ENCODE peak calls at places on chromosome 9, in nine cellular contexts. One of them, this sample, is unnamed.

GRCh38 chr9:115328228-115328627 is 210.3 kb upstream of the TNC start:
- DNase-seq in psoas muscle: peak; percentile 33
- DNase-seq in MCF 10A: no peak
- DNase-seq in MM.1S: no peak
- DNase-seq in endothelial cell: no peak
- DNase-seq in A673: peak; percentile 21
- DNase-seq in endodermal cell: no peak
- DNase-seq in GM13977: no peak
- DNase-seq in uterus: peak; percentile 47
- DNase-seq in this sample: peak; percentile 12

GRCh38 chr9:86250123-86250522 is 9.3 kb downstream of the C9orf153 start:
- DNase-seq in psoas muscle: no peak
- DNase-seq in MCF 10A: no peak
- DNase-seq in MM.1S: no peak
- DNase-seq in endothelial cell: no peak
- DNase-seq in A673: no peak
- DNase-seq in endodermal cell: no peak
- DNase-seq in GM13977: no peak
- DNase-seq in uterus: no peak
- DNase-seq in this sample: no peak

GRCh38 chr9:72983056-72983455 is 30.2 kb upstream of the ALDH1A1 start:
- DNase-seq in psoas muscle: no peak
- DNase-seq in MCF 10A: no peak
- DNase-seq in MM.1S: no peak
- DNase-seq in endothelial cell: no peak
- DNase-seq in A673: no peak
- DNase-seq in endodermal cell: no peak
- DNase-seq in GM13977: no peak
- DNase-seq in uterus: no peak
- DNase-seq in this sample: no peak

GRCh38 chr9:88458716-88459115 is 70.5 kb downstream of the SPIN1 start:
- DNase-seq in psoas muscle: no peak
- DNase-seq in MCF 10A: no peak
- DNase-seq in MM.1S: no peak
- DNase-seq in endothelial cell: no peak
- DNase-seq in A673: no peak
- DNase-seq in endodermal cell: no peak
- DNase-seq in GM13977: no peak
- DNase-seq in uterus: no peak
- DNase-seq in this sample: peak; percentile 30

GRCh38 chr9:98075332-98075805 is 18.8 kb downstream of the NANS start:
- DNase-seq in psoas muscle: no peak
- DNase-seq in MCF 10A: peak; percentile 68
- DNase-seq in MM.1S: no peak
- DNase-seq in endothelial cell: no peak
- DNase-seq in A673: peak; percentile 63
- DNase-seq in endodermal cell: no peak
- DNase-seq in GM13977: no peak
- DNase-seq in uterus: no peak
- DNase-seq in this sample: peak; percentile 57

GRCh38 chr9:124000161-124000783 is 11.3 kb upstream of the LHX2 start:
- DNase-seq in psoas muscle: no peak
- DNase-seq in MCF 10A: no peak
- DNase-seq in MM.1S: no peak
- DNase-seq in endothelial cell: no peak
- DNase-seq in A673: no peak
- DNase-seq in endodermal cell: peak; percentile 65
- DNase-seq in GM13977: no peak
- DNase-seq in uterus: no peak
- DNase-seq in this sample: no peak

GRCh38 chr9:112487799-112488345 is 1.2 kb downstream of the KIAA1958 start:
- DNase-seq in psoas muscle: no peak
- DNase-seq in MCF 10A: peak; percentile 24
- DNase-seq in MM.1S: no peak
- DNase-seq in endothelial cell: no peak
- DNase-seq in A673: peak; percentile 27
- DNase-seq in endodermal cell: no peak
- DNase-seq in GM13977: no peak
- DNase-seq in uterus: no peak
- DNase-seq in this sample: no peak

GRCh38 chr9:31355965-31356364 is 1028.5 kb upstream of the ACO1 start:
- DNase-seq in psoas muscle: no peak
- DNase-seq in MCF 10A: no peak
- DNase-seq in MM.1S: no peak
- DNase-seq in endothelial cell: no peak
- DNase-seq in A673: no peak
- DNase-seq in endodermal cell: no peak
- DNase-seq in GM13977: no peak
- DNase-seq in uterus: no peak
- DNase-seq in this sample: no peak

GRCh38 chr9:83238871-83239624 is 176.1 kb upstream of the RASEF start:
- DNase-seq in psoas muscle: no peak
- DNase-seq in MCF 10A: peak; percentile 73
- DNase-seq in MM.1S: no peak
- DNase-seq in endothelial cell: no peak
- DNase-seq in A673: peak; percentile 48
- DNase-seq in endodermal cell: no peak
- DNase-seq in GM13977: no peak
- DNase-seq in uterus: no peak
- DNase-seq in this sample: no peak

GRCh38 chr9:35518212-35518917 is 28.5 kb downstream of the RUSC2 start:
- DNase-seq in psoas muscle: peak; percentile 37
- DNase-seq in MCF 10A: peak; percentile 64
- DNase-seq in MM.1S: no peak
- DNase-seq in endothelial cell: peak; percentile 33
- DNase-seq in A673: no peak
- DNase-seq in endodermal cell: peak; percentile 88
- DNase-seq in GM13977: no peak
- DNase-seq in uterus: no peak
- DNase-seq in this sample: no peak

GRCh38 chr9:33375238-33375840 is 27.0 kb downstream of the AQP7 start:
- DNase-seq in psoas muscle: no peak
- DNase-seq in MCF 10A: no peak
- DNase-seq in MM.1S: no peak
- DNase-seq in endothelial cell: no peak
- DNase-seq in A673: no peak
- DNase-seq in endodermal cell: peak; percentile 77
- DNase-seq in GM13977: no peak
- DNase-seq in uterus: no peak
- DNase-seq in this sample: no peak

GRCh38 chr9:124122813-124123462 is 111.4 kb downstream of the LHX2 start:
- DNase-seq in psoas muscle: no peak
- DNase-seq in MCF 10A: no peak
- DNase-seq in MM.1S: no peak
- DNase-seq in endothelial cell: no peak
- DNase-seq in A673: no peak
- DNase-seq in endodermal cell: no peak
- DNase-seq in GM13977: no peak
- DNase-seq in uterus: no peak
- DNase-seq in this sample: peak; percentile 22

GRCh38 chr9:4850611-4851010 is 57.9 kb downstream of the RCL1 start:
- DNase-seq in psoas muscle: no peak
- DNase-seq in MCF 10A: no peak
- DNase-seq in MM.1S: no peak
- DNase-seq in endothelial cell: no peak
- DNase-seq in A673: peak; percentile 18
- DNase-seq in endodermal cell: no peak
- DNase-seq in GM13977: no peak
- DNase-seq in uterus: no peak
- DNase-seq in this sample: no peak

GRCh38 chr9:4854191-4854590 is 61.4 kb downstream of the RCL1 start:
- DNase-seq in psoas muscle: no peak
- DNase-seq in MCF 10A: no peak
- DNase-seq in MM.1S: no peak
- DNase-seq in endothelial cell: no peak
- DNase-seq in A673: no peak
- DNase-seq in endodermal cell: no peak
- DNase-seq in GM13977: no peak
- DNase-seq in uterus: no peak
- DNase-seq in this sample: no peak

GRCh38 chr9:4844439-4844838 is 51.7 kb downstream of the RCL1 start:
- DNase-seq in psoas muscle: no peak
- DNase-seq in MCF 10A: no peak
- DNase-seq in MM.1S: no peak
- DNase-seq in endothelial cell: peak; percentile 12
- DNase-seq in A673: no peak
- DNase-seq in endodermal cell: no peak
- DNase-seq in GM13977: no peak
- DNase-seq in uterus: no peak
- DNase-seq in this sample: no peak

GRCh38 chr9:4852419-4852818 is 59.7 kb downstream of the RCL1 start:
- DNase-seq in psoas muscle: no peak
- DNase-seq in MCF 10A: no peak
- DNase-seq in MM.1S: no peak
- DNase-seq in endothelial cell: no peak
- DNase-seq in A673: no peak
- DNase-seq in endodermal cell: no peak
- DNase-seq in GM13977: no peak
- DNase-seq in uterus: no peak
- DNase-seq in this sample: no peak

DNA sequence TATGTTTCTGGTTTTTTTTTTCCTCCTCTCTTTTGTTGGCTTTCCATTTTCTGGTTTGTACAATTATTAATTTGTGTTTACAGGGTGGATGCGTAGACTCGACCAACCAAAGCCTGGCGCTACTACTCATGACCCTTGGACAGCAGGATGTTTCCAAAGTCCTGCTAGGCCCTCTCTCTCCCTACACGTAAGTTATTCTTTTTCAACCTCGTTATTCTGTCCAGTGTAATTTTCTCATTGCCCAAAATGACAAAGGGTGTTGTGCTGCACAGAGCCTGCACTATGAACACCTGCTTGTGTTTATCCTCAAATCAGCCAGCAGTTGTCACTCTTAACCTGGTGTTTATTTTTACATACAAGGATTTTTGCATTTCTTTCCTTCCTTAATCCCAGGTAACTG is 56.6 kb downstream of the RCL1 start:
- DNase-seq in psoas muscle: no peak
- DNase-seq in MCF 10A: no peak
- DNase-seq in MM.1S: no peak
- DNase-seq in endothelial cell: no peak
- DNase-seq in A673: no peak
- DNase-seq in endodermal cell: no peak
- DNase-seq in GM13977: no peak
- DNase-seq in uterus: no peak
- DNase-seq in this sample: no peak
- TF ChIP-seq CTCF in psoas muscle: peak; percentile 7
- TF ChIP-seq CTCF in MCF 10A: no peak
- TF ChIP-seq CTCF in MM.1S: peak; percentile 21
- TF ChIP-seq CTCF in endothelial cell: no peak
- TF ChIP-seq CTCF in A673: no peak
- TF ChIP-seq CTCF in endodermal cell: no peak
- TF ChIP-seq CTCF in GM13977: no peak
- TF ChIP-seq CTCF in uterus: no peak
- TF ChIP-seq CTCF in this sample: no peak

DNA sequence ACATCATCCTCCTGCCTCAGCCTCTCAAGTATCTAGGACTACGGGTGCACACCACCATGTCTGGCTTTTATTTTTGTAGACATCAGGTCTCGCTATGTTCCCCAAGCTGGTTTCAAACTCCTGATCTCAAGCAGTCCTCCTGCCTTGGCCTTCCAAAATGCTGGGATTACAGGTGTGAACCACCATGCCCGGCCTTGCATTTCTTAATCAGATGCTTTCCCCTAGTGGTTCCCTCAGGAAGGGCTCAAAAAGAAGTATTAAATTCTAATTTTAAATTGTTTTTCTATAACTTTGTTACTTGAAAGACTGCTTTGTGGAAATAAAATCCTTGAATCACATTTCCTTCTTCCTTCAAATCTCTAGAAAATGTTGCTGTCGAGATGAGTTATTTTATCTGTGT is 79.5 kb upstream of the ROR2 start:
- DNase-seq in psoas muscle: no peak
- DNase-seq in MCF 10A: no peak
- DNase-seq in MM.1S: no peak
- DNase-seq in endothelial cell: no peak
- DNase-seq in A673: no peak
- DNase-seq in endodermal cell: peak; percentile 64
- DNase-seq in GM13977: no peak
- DNase-seq in uterus: no peak
- DNase-seq in this sample: no peak
- TF ChIP-seq CTCF in psoas muscle: no peak
- TF ChIP-seq CTCF in MCF 10A: no peak
- TF ChIP-seq CTCF in MM.1S: no peak
- TF ChIP-seq CTCF in endothelial cell: peak; percentile 55
- TF ChIP-seq CTCF in A673: no peak
- TF ChIP-seq CTCF in endodermal cell: peak; percentile 79
- TF ChIP-seq CTCF in GM13977: no peak
- TF ChIP-seq CTCF in uterus: no peak
- TF ChIP-seq CTCF in this sample: no peak

GRCh38 chr9:20291201-20291600 is 331.1 kb downstream of the MLLT3 start:
- DNase-seq in psoas muscle: no peak
- DNase-seq in MCF 10A: no peak
- DNase-seq in MM.1S: no peak
- DNase-seq in endothelial cell: no peak
- DNase-seq in A673: no peak
- DNase-seq in endodermal cell: no peak
- DNase-seq in GM13977: no peak
- DNase-seq in uterus: no peak
- DNase-seq in this sample: no peak

GRCh38 chr9:20290287-20290686 is 332.0 kb downstream of the MLLT3 start:
- DNase-seq in psoas muscle: no peak
- DNase-seq in MCF 10A: no peak
- DNase-seq in MM.1S: no peak
- DNase-seq in endothelial cell: no peak
- DNase-seq in A673: no peak
- DNase-seq in endodermal cell: no peak
- DNase-seq in GM13977: no peak
- DNase-seq in uterus: no peak
- DNase-seq in this sample: no peak

GRCh38 chr9:20294351-20294750 is 327.9 kb downstream of the MLLT3 start:
- DNase-seq in psoas muscle: no peak
- DNase-seq in MCF 10A: no peak
- DNase-seq in MM.1S: no peak
- DNase-seq in endothelial cell: no peak
- DNase-seq in A673: no peak
- DNase-seq in endodermal cell: no peak
- DNase-seq in GM13977: no peak
- DNase-seq in uterus: no peak
- DNase-seq in this sample: no peak

GRCh38 chr9:20289416-20289815 is 332.9 kb downstream of the MLLT3 start:
- DNase-seq in psoas muscle: no peak
- DNase-seq in MCF 10A: no peak
- DNase-seq in MM.1S: no peak
- DNase-seq in endothelial cell: no peak
- DNase-seq in A673: no peak
- DNase-seq in endodermal cell: no peak
- DNase-seq in GM13977: no peak
- DNase-seq in uterus: no peak
- DNase-seq in this sample: no peak

GRCh38 chr9:20292002-20292401 is 330.3 kb downstream of the MLLT3 start:
- DNase-seq in psoas muscle: no peak
- DNase-seq in MCF 10A: peak; percentile 17
- DNase-seq in MM.1S: no peak
- DNase-seq in endothelial cell: no peak
- DNase-seq in A673: peak; percentile 16
- DNase-seq in endodermal cell: no peak
- DNase-seq in GM13977: no peak
- DNase-seq in uterus: no peak
- DNase-seq in this sample: no peak
- TF ChIP-seq CTCF in psoas muscle: no peak
- TF ChIP-seq CTCF in MCF 10A: no peak
- TF ChIP-seq CTCF in MM.1S: no peak
- TF ChIP-seq CTCF in endothelial cell: no peak
- TF ChIP-seq CTCF in A673: peak; percentile 19
- TF ChIP-seq CTCF in endodermal cell: peak; percentile 40
- TF ChIP-seq CTCF in GM13977: no peak
- TF ChIP-seq CTCF in uterus: no peak
- TF ChIP-seq CTCF in this sample: no peak

GRCh38 chr9:121598167-121599000 is 53.0 kb upstream of the DAB2IP start:
- DNase-seq in psoas muscle: peak; percentile 83
- DNase-seq in MCF 10A: no peak
- DNase-seq in MM.1S: no peak
- DNase-seq in endothelial cell: peak; percentile 76
- DNase-seq in A673: no peak
- DNase-seq in endodermal cell: peak; percentile 97
- DNase-seq in GM13977: peak; percentile 42
- DNase-seq in uterus: peak; percentile 89
- DNase-seq in this sample: peak; percentile 57
- TF ChIP-seq CTCF in psoas muscle: peak; percentile 22
- TF ChIP-seq CTCF in MCF 10A: no peak
- TF ChIP-seq CTCF in MM.1S: no peak
- TF ChIP-seq CTCF in endothelial cell: no peak
- TF ChIP-seq CTCF in A673: no peak
- TF ChIP-seq CTCF in endodermal cell: peak; percentile 70
- TF ChIP-seq CTCF in GM13977: no peak
- TF ChIP-seq CTCF in uterus: peak; percentile 46
- TF ChIP-seq CTCF in this sample: peak; percentile 44

This sample was measured in AG09319.